ENCODE peak calls at places on chromosomes 16 and 17, in four cellular contexts. One of them, this sample, is unnamed.
A peak's percentile ranks its signal among the peaks of the same experiment; 100 is the strongest.

GRCh38 chr17:8799001-8799850 is at the start of gene MFSD6L:
- DNase-seq in heart right ventricle: no peak
- DNase-seq in HCT116: no peak
- DNase-seq in heart left ventricle: no peak
- DNase-seq in this sample: peak; percentile 35

GRCh38 chr17:35312790-35313711 is 60.4 kb downstream of the SLFN11 start:
- DNase-seq in heart right ventricle: peak; percentile 60
- DNase-seq in HCT116: peak; percentile 37
- DNase-seq in heart left ventricle: peak; percentile 48
- DNase-seq in this sample: peak; percentile 59

GRCh38 chr16:17205279-17206139 is 265.3 kb downstream of the XYLT1 start:
- DNase-seq in heart right ventricle: no peak
- DNase-seq in HCT116: no peak
- DNase-seq in heart left ventricle: no peak
- DNase-seq in this sample: no peak

GRCh38 chr17:60863892-60864673 is 186.4 kb downstream of the BCAS3 start:
- DNase-seq in heart right ventricle: no peak
- DNase-seq in HCT116: no peak
- DNase-seq in heart left ventricle: no peak
- DNase-seq in this sample: no peak

GRCh38 chr17:66354472-66354871 is 52.1 kb downstream of the PRKCA start:
- DNase-seq in heart right ventricle: no peak
- DNase-seq in HCT116: no peak
- DNase-seq in heart left ventricle: no peak
- DNase-seq in this sample: no peak

GRCh38 chr16:55530316-55530856 is 21.5 kb downstream of the LPCAT2 start:
- DNase-seq in heart right ventricle: no peak
- DNase-seq in HCT116: no peak
- DNase-seq in heart left ventricle: no peak
- DNase-seq in this sample: peak; percentile 65

GRCh38 chr17:56596741-56597494 is 3.4 kb downstream of the NOG start:
- DNase-seq in heart right ventricle: no peak
- DNase-seq in HCT116: no peak
- DNase-seq in heart left ventricle: no peak
- DNase-seq in this sample: no peak

GRCh38 chr17:67628580-67629013 is 89.1 kb upstream of the NOL11 start:
- DNase-seq in heart right ventricle: no peak
- DNase-seq in HCT116: no peak
- DNase-seq in heart left ventricle: no peak
- DNase-seq in this sample: no peak

GRCh38 chr16:626787-627457 is 3.9 kb upstream of the WFIKKN1 start:
- DNase-seq in heart right ventricle: no peak
- DNase-seq in HCT116: peak; percentile 72
- DNase-seq in heart left ventricle: no peak
- DNase-seq in this sample: no peak

GRCh38 chr17:57662644-57663308 is 82.3 kb downstream of the CCDC182 start:
- DNase-seq in heart right ventricle: peak; percentile 98
- DNase-seq in HCT116: peak; percentile 89
- DNase-seq in heart left ventricle: peak; percentile 99
- DNase-seq in this sample: peak; percentile 88

GRCh38 chr16:9500872-9501271 is 409.4 kb downstream of the HAPSTR1 start:
- DNase-seq in heart right ventricle: no peak
- DNase-seq in HCT116: no peak
- DNase-seq in heart left ventricle: no peak
- DNase-seq in this sample: no peak

GRCh38 chr17:14922421-14922820 is 342.7 kb downstream of the PMP22 start:
- DNase-seq in heart right ventricle: no peak
- DNase-seq in HCT116: no peak
- DNase-seq in heart left ventricle: no peak
- DNase-seq in this sample: no peak

GRCh38 chr17:350706-351435 is 1.7 kb downstream of the RPH3AL start:
- DNase-seq in heart right ventricle: peak; percentile 92
- DNase-seq in HCT116: no peak
- DNase-seq in heart left ventricle: peak; percentile 91
- DNase-seq in this sample: peak; percentile 89

GRCh38 chr17:17713839-17714238 is 32.6 kb downstream of the RAI1 start:
- DNase-seq in heart right ventricle: peak; percentile 65
- DNase-seq in HCT116: no peak
- DNase-seq in heart left ventricle: peak; percentile 67
- DNase-seq in this sample: no peak

GRCh38 chr16:53041196-53041977 is 11.3 kb downstream of the CHD9NB start:
- DNase-seq in heart right ventricle: peak; percentile 86
- DNase-seq in HCT116: no peak
- DNase-seq in heart left ventricle: peak; percentile 84
- DNase-seq in this sample: peak; percentile 55

GRCh38 chr16:65547799-65548446 is 426.1 kb upstream of the CDH11 start:
- DNase-seq in heart right ventricle: no peak
- DNase-seq in HCT116: no peak
- DNase-seq in heart left ventricle: no peak
- DNase-seq in this sample: no peak

GRCh38 chr16:31295206-31295605 is 35.4 kb downstream of the ITGAM start:
- DNase-seq in heart right ventricle: no peak
- DNase-seq in HCT116: no peak
- DNase-seq in heart left ventricle: no peak
- DNase-seq in this sample: no peak

GRCh38 chr16:31297496-31297895 is 37.7 kb downstream of the ITGAM start:
- DNase-seq in heart right ventricle: no peak
- DNase-seq in HCT116: no peak
- DNase-seq in heart left ventricle: no peak
- DNase-seq in this sample: no peak

GRCh38 chr16:31301708-31302400 is 42.1 kb downstream of the ITGAM start:
- DNase-seq in heart right ventricle: no peak
- DNase-seq in HCT116: no peak
- DNase-seq in heart left ventricle: no peak
- DNase-seq in this sample: no peak

GRCh38 chr16:31298340-31298739 is 38.6 kb downstream of the ITGAM start:
- DNase-seq in heart right ventricle: no peak
- DNase-seq in HCT116: no peak
- DNase-seq in heart left ventricle: no peak
- DNase-seq in this sample: no peak

GRCh38 chr16:31298958-31299357 is 39.2 kb downstream of the ITGAM start:
- DNase-seq in heart right ventricle: no peak
- DNase-seq in HCT116: no peak
- DNase-seq in heart left ventricle: no peak
- DNase-seq in this sample: no peak
- TF ChIP-seq CTCF in heart right ventricle: peak; percentile 17
- TF ChIP-seq CTCF in HCT116: peak; percentile 32
- TF ChIP-seq CTCF in heart left ventricle: no peak
- TF ChIP-seq CTCF in this sample: peak; percentile 45

GRCh38 chr16:19213885-19214284 is 45.8 kb downstream of the SYT17 start:
- DNase-seq in heart right ventricle: no peak
- DNase-seq in HCT116: peak; percentile 16
- DNase-seq in heart left ventricle: no peak
- DNase-seq in this sample: peak; percentile 6
- TF ChIP-seq CTCF in heart right ventricle: no peak
- TF ChIP-seq CTCF in HCT116: peak; percentile 55
- TF ChIP-seq CTCF in heart left ventricle: no peak
- TF ChIP-seq CTCF in this sample: peak; percentile 7

GRCh38 chr16:77043076-77043475 is 147.9 kb upstream of the MON1B start:
- DNase-seq in heart right ventricle: no peak
- DNase-seq in HCT116: peak; percentile 8
- DNase-seq in heart left ventricle: no peak
- DNase-seq in this sample: no peak
- TF ChIP-seq CTCF in heart right ventricle: no peak
- TF ChIP-seq CTCF in HCT116: peak; percentile 8
- TF ChIP-seq CTCF in heart left ventricle: no peak
- TF ChIP-seq CTCF in this sample: no peak

GRCh38 chr16:50683689-50684374 is 2.7 kb upstream of the SNX20 start:
- DNase-seq in heart right ventricle: no peak
- DNase-seq in HCT116: no peak
- DNase-seq in heart left ventricle: no peak
- DNase-seq in this sample: no peak
- TF ChIP-seq CTCF in heart right ventricle: no peak
- TF ChIP-seq CTCF in HCT116: no peak
- TF ChIP-seq CTCF in heart left ventricle: no peak
- TF ChIP-seq CTCF in this sample: peak; percentile 20

DNA sequence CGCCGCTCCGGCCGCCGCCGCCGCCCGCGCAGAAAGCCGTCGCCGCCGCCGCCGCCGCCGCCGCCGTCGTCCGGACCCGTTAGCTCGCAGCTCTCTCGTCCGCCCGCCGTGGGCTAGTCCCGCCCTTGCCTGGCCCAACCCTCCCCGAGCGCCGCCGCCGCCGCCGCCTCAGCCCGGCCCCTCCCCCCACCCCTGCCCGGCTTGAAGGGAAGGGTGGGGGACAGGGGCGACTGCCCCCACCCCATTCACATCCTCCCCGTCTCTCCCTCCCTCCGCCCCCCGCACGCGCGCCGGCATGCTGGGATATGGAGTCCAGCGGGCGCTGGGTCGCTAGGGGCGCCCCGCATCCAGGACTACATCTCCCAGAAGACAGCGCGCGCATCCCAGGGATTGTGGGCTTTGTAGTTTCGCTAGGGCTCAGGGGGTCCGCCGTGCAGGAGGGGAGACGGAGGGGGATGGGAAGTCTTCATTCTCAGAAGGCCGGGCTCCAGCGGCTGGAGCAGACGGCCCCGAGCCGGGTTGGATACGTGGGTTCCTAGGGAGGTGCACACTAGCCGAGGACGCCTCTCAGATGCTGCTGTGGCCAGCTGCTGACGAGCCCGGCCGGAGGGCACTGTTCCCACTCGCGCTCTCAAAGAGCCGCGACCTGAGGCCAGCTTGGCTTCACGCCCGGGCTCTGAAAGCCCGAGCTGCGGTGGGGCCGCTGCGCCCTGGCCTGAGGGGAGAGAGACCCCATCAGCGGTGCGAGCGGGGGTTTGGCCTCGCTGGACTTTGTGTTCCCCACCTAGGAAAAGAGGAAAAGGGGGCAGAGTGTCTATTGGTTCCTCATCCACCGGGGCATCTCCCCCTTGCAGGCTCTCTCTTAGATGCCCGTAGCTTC is at the start of gene ST3GAL2:
- DNase-seq in heart right ventricle: peak; percentile 95
- DNase-seq in HCT116: peak; percentile 54
- DNase-seq in heart left ventricle: peak; percentile 96
- DNase-seq in this sample: peak; percentile 97
- TF ChIP-seq CTCF in heart right ventricle: peak; percentile 39
- TF ChIP-seq CTCF in HCT116: no peak
- TF ChIP-seq CTCF in heart left ventricle: no peak
- TF ChIP-seq CTCF in this sample: peak; percentile 46

This sample was measured in Caco-2.